ENCODE peak calls at places on chromosomes 6 and 20, in nine cellular contexts. D, T, M, L, B, J, X, A and U are unnamed samples.

GRCh38 chr20:63693079-63693974 is 3.1 kb upstream of the TNFRSF6B start:
- DNase-seq in D (no peak), T (no peak), M (no peak), L (no peak), B (peak; percentile 21), J (no peak), X (no peak), A (no peak), U (no peak)

GRCh38 chr20:62275263-62275619 is 27.6 kb upstream of the ADRM1 start:
- DNase-seq in D (no peak), T (no peak), M (no peak), L (no peak), B (no peak), J (no peak), X (no peak), A (no peak), U (no peak)

GRCh38 chr6:107064579-107065065 is 36.6 kb downstream of the MTRES1 start:
- DNase-seq in D (no peak), T (no peak), M (peak; percentile 64), L (no peak), B (peak; percentile 34), J (no peak), X (no peak), A (no peak), U (peak; percentile 75)

GRCh38 chr20:33006776-33007375 is 628 bp upstream of the BPIFB2 start:
- DNase-seq in D (no peak), T (no peak), M (no peak), L (no peak), B (no peak), J (no peak), X (no peak), A (no peak), U (no peak)

GRCh38 chr20:38316341-38316740 is 12.4 kb downstream of the BPI start:
- DNase-seq in D (no peak), T (no peak), M (no peak), L (no peak), B (no peak), J (no peak), X (no peak), A (no peak), U (no peak)

GRCh38 chr6:98382246-98382645 is 452.1 kb upstream of the POU3F2 start:
- DNase-seq in D (no peak), T (no peak), M (no peak), L (no peak), B (no peak), J (no peak), X (no peak), A (no peak), U (no peak)

GRCh38 chr6:144613859-144614258 is 328.7 kb downstream of the UTRN start:
- DNase-seq in D (no peak), T (no peak), M (no peak), L (no peak), B (no peak), J (no peak), X (no peak), A (no peak), U (no peak)

GRCh38 chr20:34871966-34872603 is 571 bp downstream of the GGT7 start:
- DNase-seq in D (no peak), T (no peak), M (no peak), L (no peak), B (no peak), J (no peak), X (no peak), A (no peak), U (no peak)

GRCh38 chr6:122789078-122789861 is at the start of gene SMPDL3A:
- DNase-seq in D (peak; percentile 62), T (peak; percentile 77), M (peak; percentile 74), L (peak; percentile 38), B (peak; percentile 85), J (peak; percentile 64), X (peak; percentile 77), A (peak; percentile 73), U (peak; percentile 57)

GRCh38 chr6:68994561-68994960 is 359.5 kb downstream of the ADGRB3 start:
- DNase-seq in D (no peak), T (no peak), M (no peak), L (no peak), B (no peak), J (no peak), X (no peak), A (no peak), U (no peak)

GRCh38 chr6:144151010-144151727 is 852 bp downstream of the STX11 start:
- DNase-seq in D (no peak), T (no peak), M (no peak), L (no peak), B (no peak), J (no peak), X (no peak), A (peak; percentile 3), U (no peak)

GRCh38 chr6:31472259-31472658 is 25.7 kb upstream of the MICB start:
- DNase-seq in D (no peak), T (no peak), M (no peak), L (no peak), B (no peak), J (no peak), X (no peak), A (no peak), U (no peak)

GRCh38 chr6:141117869-141118268 is 1014.9 kb upstream of the GJE1 start:
- DNase-seq in D (no peak), T (no peak), M (no peak), L (no peak), B (no peak), J (no peak), X (no peak), A (no peak), U (no peak)

GRCh38 chr20:58241766-58242465 is 13.5 kb upstream of the ANKRD60 start:
- DNase-seq in D (no peak), T (no peak), M (no peak), L (no peak), B (no peak), J (no peak), X (no peak), A (no peak), U (no peak)

GRCh38 chr20:48760403-48760889 is 67.4 kb downstream of the PREX1 start:
- DNase-seq in D (no peak), T (no peak), M (no peak), L (no peak), B (no peak), J (no peak), X (no peak), A (no peak), U (peak; percentile 80)

GRCh38 chr20:58707770-58708169 is 15.2 kb downstream of the NPEPL1 start:
- DNase-seq in D (no peak), T (no peak), M (no peak), L (no peak), B (no peak), J (no peak), X (no peak), A (no peak), U (no peak)

GRCh38 chr6:166395778-166396177 is 13.0 kb upstream of the MPC1 start:
- DNase-seq in D (no peak), T (no peak), M (no peak), L (no peak), B (no peak), J (no peak), X (no peak), A (no peak), U (no peak)